ENCODE peak calls at places on chromosome 15, in seven cellular contexts. K is mucosa of descending colon; A is HAP-1; P is activated T-helper 1 cell treated with anti-CD3 and anti-CD28 coated beads, Interleukin-2, amount 50 U/mL, for 16 hours; Q is T-helper 9 cell; M is neural crest cell; D is COR-L47. C is an unnamed sample.

GRCh38 chr15:71730277-71731144 is 79.8 kb upstream of the NR2E3 start:
- DNase-seq in Q (no peak), D (peak; percentile 33), M (peak; percentile 29), K (no peak), A (peak; percentile 88), P (no peak), C (peak; percentile 38)

GRCh38 chr15:62071711-62072308 is 5.0 kb downstream of the C2CD4A start:
- DNase-seq in D (no peak), P (no peak), K (no peak), M (no peak), Q (no peak), A (peak; percentile 81), C (no peak)

GRCh38 chr15:67762610-67763368 is 62.5 kb upstream of the SKOR1 start:
- DNase-seq in K (no peak), M (no peak), A (no peak), Q (no peak), D (no peak), P (no peak), C (no peak)

GRCh38 chr15:83446904-83447708 is at the start of gene SH3GL3:
- DNase-seq in Q (no peak), K (peak; percentile 66), P (no peak), D (peak; percentile 50), M (peak; percentile 76), A (peak; percentile 87), C (peak; percentile 86)

GRCh38 chr15:53586815-53587214 is 172.6 kb downstream of the WDR72 start:
- DNase-seq in A (peak; percentile 14), K (peak; percentile 73), P (no peak), M (peak; percentile 52), Q (no peak), D (peak; percentile 12), C (peak; percentile 59)

GRCh38 chr15:25557916-25558315 is 119.1 kb upstream of the UBE3A start:
- DNase-seq in P (no peak), K (no peak), M (no peak), D (no peak), A (no peak), Q (no peak), C (no peak)

GRCh38 chr15:70783610-70784021 is 20.3 kb upstream of the UACA start:
- DNase-seq in Q (no peak), D (no peak), M (no peak), K (no peak), P (no peak), A (no peak), C (no peak)

GRCh38 chr15:31464216-31465082 is 137.8 kb downstream of the KLF13 start:
- DNase-seq in Q (no peak), D (no peak), A (no peak), K (peak; percentile 48), P (no peak), M (no peak), C (no peak)

GRCh38 chr15:56371495-56372147 is 6.4 kb downstream of the TEX9 start:
- DNase-seq in P (no peak), M (no peak), A (no peak), D (no peak), K (no peak), Q (no peak), C (no peak)

GRCh38 chr15:97680606-97681220 is 279.8 kb upstream of the ARRDC4 start:
- DNase-seq in M (no peak), D (no peak), Q (no peak), K (peak; percentile 55), P (no peak), A (no peak), C (no peak)

GRCh38 chr15:65008989-65009388 is 19.3 kb upstream of the SPG21 start:
- DNase-seq in M (no peak), A (no peak), Q (no peak), D (no peak), P (no peak), K (no peak), C (no peak)

GRCh38 chr15:78605680-78606079 is 15.1 kb downstream of the CHRNA3 start:
- DNase-seq in P (no peak), A (no peak), K (no peak), M (no peak), Q (no peak), D (no peak), C (no peak)

GRCh38 chr15:35925634-35926380 is 379.8 kb upstream of the DPH6 start:
- DNase-seq in D (no peak), K (no peak), Q (no peak), A (no peak), P (no peak), M (no peak), C (no peak)

GRCh38 chr15:40873625-40874561 is at the start of gene RHOV:
- DNase-seq in D (peak; percentile 81), A (peak; percentile 86), Q (peak; percentile 44), P (peak; percentile 17), M (peak; percentile 57), K (peak; percentile 87), C (peak; percentile 92)

GRCh38 chr15:35115155-35115725 is 30.1 kb upstream of the NANOGP8 start:
- DNase-seq in M (no peak), A (no peak), Q (no peak), P (no peak), K (no peak), D (peak; percentile 86), C (no peak)

GRCh38 chr15:78059110-78059839 is 18.2 kb downstream of the TBC1D2B start:
- DNase-seq in K (no peak), P (no peak), M (no peak), Q (no peak), A (no peak), D (no peak), C (no peak)

GRCh38 chr15:33292718-33293307 is 18.0 kb upstream of the RYR3 start:
- DNase-seq in K (no peak), P (no peak), D (peak; percentile 62), A (peak; percentile 53), Q (no peak), M (peak; percentile 73), C (peak; percentile 56)

GRCh38 chr15:64896371-64897069 is 15.2 kb upstream of the ANKDD1A start:
- DNase-seq in M (no peak), P (no peak), D (no peak), Q (no peak), K (no peak), A (no peak), C (no peak)

GRCh38 chr15:70827721-70828120 is 26.2 kb downstream of the LARP6 start:
- DNase-seq in Q (no peak), P (no peak), M (no peak), D (no peak), K (no peak), A (no peak), C (no peak)

GRCh38 chr15:44099671-44100070 is 95.4 kb downstream of the FRMD5 start:
- DNase-seq in M (no peak), A (no peak), D (no peak), K (no peak), Q (no peak), P (no peak), C (no peak)

GRCh38 chr15:67144609-67145306 is 79.4 kb downstream of the SMAD3 start:
- DNase-seq in A (no peak), D (no peak), K (no peak), Q (no peak), P (no peak), M (no peak), C (no peak)

GRCh38 chr15:56492786-56493555 is 28.0 kb upstream of the MNS1 start:
- DNase-seq in D (no peak), Q (no peak), K (no peak), A (no peak), P (no peak), M (no peak), C (no peak)

GRCh38 chr15:98155356-98155755 is 194.9 kb downstream of the ARRDC4 start:
- DNase-seq in M (no peak), P (no peak), D (no peak), A (no peak), Q (no peak), K (no peak), C (no peak)

GRCh38 chr15:44550256-44550655 is 13.3 kb downstream of the EIF3J start:
- DNase-seq in A (no peak), M (no peak), Q (no peak), K (no peak), P (no peak), D (no peak), C (no peak)

GRCh38 chr15:39887832-39888231 is 32.2 kb downstream of the GPR176 start:
- DNase-seq in A (no peak), Q (no peak), K (no peak), D (peak; percentile 12), M (no peak), P (no peak), C (peak; percentile 33)

GRCh38 chr15:51374131-51374530 is 32.7 kb downstream of the GLDN start:
- DNase-seq in A (peak; percentile 27), K (no peak), D (peak; percentile 97), M (no peak), Q (no peak), P (no peak), C (no peak)

GRCh38 chr15:34349769-34350168 is 6.7 kb downstream of the NUTM1 start:
- DNase-seq in Q (no peak), P (no peak), A (no peak), D (no peak), M (no peak), K (no peak), C (no peak)

GRCh38 chr15:100693451-100693850 is 91.1 kb downstream of the ASB7 start:
- DNase-seq in A (no peak), M (no peak), K (no peak), P (no peak), D (no peak), Q (no peak), C (peak; percentile 31)

GRCh38 chr15:38058596-38059075 is 124.2 kb downstream of the TMCO5A start:
- DNase-seq in K (no peak), A (no peak), P (no peak), D (no peak), M (no peak), Q (no peak), C (no peak)

GRCh38 chr15:67831363-67831762 is 6.1 kb downstream of the SKOR1 start:
- DNase-seq in P (no peak), A (no peak), Q (no peak), M (no peak), D (no peak), K (no peak), C (no peak)

GRCh38 chr15:84840741-84841429 is 23.7 kb downstream of the ALPK3 start:
- DNase-seq in K (peak; percentile 64), A (no peak), M (no peak), Q (no peak), P (no peak), D (no peak), C (peak; percentile 96)

GRCh38 chr15:43198992-43199391 is 13.8 kb downstream of the CCNDBP1 start:
- DNase-seq in D (no peak), P (no peak), Q (no peak), K (no peak), M (no peak), A (no peak), C (no peak)

GRCh38 chr15:88989578-88989977 is 76.4 kb upstream of the MFGE8 start:
- DNase-seq in Q (no peak), P (no peak), M (no peak), D (no peak), A (no peak), K (no peak), C (no peak)

GRCh38 chr15:24748812-24749439 is 73.4 kb downstream of the NPAP1 start:
- DNase-seq in A (no peak), M (no peak), Q (no peak), D (no peak), K (no peak), P (no peak), C (no peak)

C was measured in body of pancreas.